ENCODE peak calls at places on chromosomes 7 and 10, in ten cellular contexts. I is right cardiac atrium; F is sigmoid colon; A is transverse colon; K is CD4-positive, CD25-positive, alpha-beta regulatory T cell; L is fibroblast of lung; C is CD4-positive, alpha-beta T cell; T is ascending aorta; N is pancreas; R is CD8-positive, alpha-beta T cell. M is an unnamed sample.

GRCh38 chr7:132532237-132532734 is 44.0 kb downstream of the PLXNA4 start:
- DNase-seq in I (no peak), F (no peak), A (no peak), K (no peak), L (no peak), C (no peak), T (no peak), N (no peak), R (no peak), M (no peak)

GRCh38 chr10:130341325-130341724 is 205.1 kb downstream of the GLRX3 start:
- DNase-seq in I (peak; percentile 51), F (no peak), A (no peak), K (no peak), L (no peak), C (no peak), T (no peak), N (peak; percentile 40), R (no peak), M (no peak)

GRCh38 chr10:118851062-118852035 is 96.6 kb upstream of the CACUL1 start:
- DNase-seq in I (no peak), F (no peak), A (no peak), K (no peak), L (no peak), C (no peak), T (no peak), N (no peak), R (no peak), M (no peak)

GRCh38 chr7:18978108-18978495 is 139.3 kb downstream of the TWIST1 start:
- DNase-seq in I (no peak), F (no peak), A (no peak), K (no peak), L (peak; percentile 97), C (no peak), T (no peak), N (no peak), R (no peak), M (no peak)

GRCh38 chr7:41996381-41997035 is 240.5 kb downstream of the GLI3 start:
- DNase-seq in I (no peak), F (no peak), A (no peak), K (no peak), L (peak; percentile 83), C (no peak), T (no peak), N (no peak), R (no peak), M (no peak)

GRCh38 chr10:72509951-72510350 is 115.9 kb downstream of the MICU1 start:
- DNase-seq in I (no peak), F (no peak), A (no peak), K (no peak), L (no peak), C (no peak), T (no peak), N (no peak), R (no peak), M (no peak)

GRCh38 chr10:4658777-4659176 is 167.2 kb upstream of the AKR1E2 start:
- DNase-seq in I (no peak), F (no peak), A (no peak), K (no peak), L (no peak), C (no peak), T (no peak), N (no peak), R (no peak), M (no peak)

GRCh38 chr7:112192236-112193154 is 13.7 kb downstream of the DOCK4 start:
- DNase-seq in I (peak; percentile 16), F (no peak), A (no peak), K (no peak), L (peak; percentile 76), C (no peak), T (no peak), N (no peak), R (no peak), M (peak; percentile 73)

GRCh38 chr7:17159500-17160037 is 138.9 kb upstream of the AHR start:
- DNase-seq in I (no peak), F (no peak), A (no peak), K (no peak), L (no peak), C (no peak), T (no peak), N (no peak), R (no peak), M (no peak)

GRCh38 chr10:120041807-120042545 is 149.4 kb downstream of the SEC23IP start:
- DNase-seq in I (peak; percentile 38), F (no peak), A (no peak), K (no peak), L (no peak), C (no peak), T (no peak), N (no peak), R (no peak), M (no peak)

GRCh38 chr7:43201912-43202311 is 89.5 kb downstream of the HECW1 start:
- DNase-seq in I (no peak), F (no peak), A (no peak), K (no peak), L (peak; percentile 21), C (no peak), T (no peak), N (no peak), R (no peak), M (no peak)

GRCh38 chr7:3688842-3689241 is 387.8 kb downstream of the SDK1 start:
- DNase-seq in I (no peak), F (no peak), A (no peak), K (no peak), L (no peak), C (no peak), T (no peak), N (no peak), R (no peak), M (no peak)

GRCh38 chr10:98296514-98296913 is 28.5 kb upstream of the LOXL4 start:
- DNase-seq in I (no peak), F (peak; percentile 18), A (no peak), K (no peak), L (no peak), C (no peak), T (no peak), N (no peak), R (no peak), M (no peak)

GRCh38 chr7:138278601-138279000 is 181.5 kb upstream of the TRIM24 start:
- DNase-seq in I (no peak), F (no peak), A (no peak), K (no peak), L (peak; percentile 48), C (no peak), T (no peak), N (no peak), R (no peak), M (peak; percentile 44)

GRCh38 chr7:22386865-22387264 is 29.9 kb upstream of the RAPGEF5 start:
- DNase-seq in I (no peak), F (no peak), A (no peak), K (no peak), L (no peak), C (no peak), T (no peak), N (no peak), R (no peak), M (no peak)

GRCh38 chr7:22386206-22386858 is 29.4 kb upstream of the RAPGEF5 start:
- DNase-seq in I (no peak), F (no peak), A (no peak), K (no peak), L (no peak), C (no peak), T (no peak), N (no peak), R (no peak), M (no peak)

GRCh38 chr7:22389892-22390291 is 32.9 kb upstream of the RAPGEF5 start:
- DNase-seq in I (no peak), F (no peak), A (no peak), K (no peak), L (no peak), C (no peak), T (no peak), N (no peak), R (no peak), M (no peak)

GRCh38 chr7:22387583-22387982 is 30.6 kb upstream of the RAPGEF5 start:
- DNase-seq in I (no peak), F (no peak), A (no peak), K (no peak), L (peak; percentile 88), C (no peak), T (no peak), N (no peak), R (no peak), M (no peak)

DNA sequence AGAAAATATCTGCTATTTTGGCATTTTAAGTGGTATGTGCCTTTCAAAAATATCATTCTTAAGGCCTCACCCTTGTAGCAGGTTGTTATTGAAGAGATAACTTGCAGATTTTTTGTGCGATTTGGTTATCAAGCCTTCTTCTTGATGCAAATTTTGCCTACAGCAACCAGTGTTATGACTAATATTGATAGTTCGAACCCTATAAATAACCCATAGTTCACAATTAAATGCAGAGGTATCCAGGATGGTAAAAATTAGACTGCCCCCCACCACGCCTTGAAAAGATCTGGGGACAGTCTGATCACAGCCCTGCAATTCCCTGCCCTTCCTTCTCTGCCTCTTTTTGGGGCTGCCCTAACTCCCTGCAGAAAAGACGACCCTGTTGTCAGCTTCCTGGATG is 28.4 kb upstream of the RAPGEF5 start:
- DNase-seq in I (no peak), F (no peak), A (no peak), K (no peak), L (no peak), C (no peak), T (no peak), N (no peak), R (no peak), M (no peak)
- H3K27ac ChIP-seq in I (no peak overlapping the region), F (no peak overlapping the region), A (no peak overlapping the region), K (no peak overlapping the region), L (no peak overlapping the region), C (no peak overlapping the region), T (no peak overlapping the region), N (no peak overlapping the region), R (no peak overlapping the region), M (no peak overlapping the region)

GRCh38 chr7:859368-860030 is 16.9 kb upstream of the GET4 start:
- DNase-seq in I (no peak), F (no peak), A (no peak), K (no peak), L (no peak), C (no peak), T (no peak), N (no peak), R (no peak), M (no peak)
- H3K27ac ChIP-seq in I (no peak overlapping the region), F (peak overlapping the region; percentile 42), A (no peak overlapping the region), K (no peak overlapping the region), L (no peak overlapping the region), C (no peak overlapping the region), T (no peak overlapping the region), N (no peak overlapping the region), R (no peak overlapping the region), M (no peak overlapping the region)

GRCh38 chr10:70578371-70578947 is 24.1 kb downstream of the PRF1 start:
- DNase-seq in I (peak; percentile 11), F (peak; percentile 15), A (peak; percentile 53), K (peak; percentile 58), L (peak; percentile 99), C (no peak), T (no peak), N (no peak), R (peak; percentile 87), M (peak; percentile 85)
- H3K27ac ChIP-seq in I (no peak overlapping the region), F (no peak overlapping the region), A (peak overlapping the region; percentile 10), K (peak overlapping the region; percentile 44), L (no peak overlapping the region), C (no peak overlapping the region), T (no peak overlapping the region), N (no peak overlapping the region), R (peak overlapping the region; percentile 23), M (peak overlapping the region; percentile 70)

GRCh38 chr10:44965104-44965503 is 5.5 kb downstream of the RASSF4 start:
- DNase-seq in I (no peak), F (no peak), A (no peak), K (no peak), L (no peak), C (no peak), T (no peak), N (no peak), R (no peak), M (no peak)
- H3K27ac ChIP-seq in I (peak overlapping the region; percentile 96), F (peak overlapping the region; percentile 35), A (peak overlapping the region; percentile 89), K (no peak overlapping the region), L (no peak overlapping the region), C (no peak overlapping the region), T (peak overlapping the region; percentile 82), N (peak overlapping the region; percentile 92), R (no peak overlapping the region), M (no peak overlapping the region)

M was measured in PC-9.